ENCODE peak calls at places on chromosome 6, in five cellular contexts. W is HepG2, K is A549, M is K562, E is H1. T is an unnamed sample.

GRCh38 chr6:38110407-38111025 is 291.0 kb downstream of the ZFAND3 start:
- DNase-seq in W (no peak), K (no peak), M (no peak), E (no peak), T (no peak)

GRCh38 chr6:125631165-125631564 is 118.3 kb upstream of the HEY2 start:
- DNase-seq in E (no peak), M (no peak), K (no peak), W (no peak), T (no peak)

GRCh38 chr6:165744515-165745228 is 81.6 kb upstream of the PDE10A start:
- DNase-seq in W (no peak), K (no peak), E (no peak), M (no peak), T (peak)

GRCh38 chr6:31094389-31094881 is 17.9 kb downstream of the C6orf15 start:
- DNase-seq in K (no peak), E (no peak), W (no peak), M (no peak), T (no peak)

GRCh38 chr6:124490123-124490522 is 472.1 kb upstream of the RNF217 start:
- DNase-seq in W (no peak), K (no peak), M (no peak), E (no peak), T (no peak)

GRCh38 chr6:408599-409102 is 17.1 kb downstream of the IRF4 start:
- DNase-seq in E (no peak), W (peak), M (peak), K (peak), T (peak)

GRCh38 chr6:43076928-43077809 is 1.1 kb downstream of the PTK7 start:
- DNase-seq in W (peak), K (no peak), E (no peak), M (no peak), T (peak)

GRCh38 chr6:3561745-3562144 is 104.9 kb upstream of the SLC22A23 start:
- DNase-seq in E (no peak), W (peak), M (no peak), K (peak), T (peak)

GRCh38 chr6:167750956-167751358 is 75.8 kb upstream of the AFDN start:
- DNase-seq in E (no peak), M (no peak), K (no peak), W (peak), T (no peak)

GRCh38 chr6:149985506-149985937 is 21.8 kb downstream of the ULBP1 start:
- DNase-seq in W (no peak), E (no peak), M (no peak), K (no peak), T (no peak)

GRCh38 chr6:45075246-45075645 is 252.9 kb upstream of the RUNX2 start:
- DNase-seq in M (no peak), K (peak), W (no peak), E (no peak), T (peak)

GRCh38 chr6:17281100-17281496 is at the start of gene RBM24:
- DNase-seq in M (no peak), K (peak), E (no peak), W (peak), T (peak)

GRCh38 chr6:8181162-8181909 is 79.0 kb upstream of the EEF1E1 start:
- DNase-seq in K (no peak), W (no peak), M (no peak), E (no peak), T (no peak)

GRCh38 chr6:37173573-37174195 is 3.7 kb downstream of the PIM1 start:
- DNase-seq in E (no peak), M (peak), W (no peak), K (no peak), T (no peak)

GRCh38 chr6:143515766-143516355 is 4.3 kb upstream of the FUCA2 start:
- DNase-seq in W (no peak), M (no peak), E (no peak), K (no peak), T (no peak)

GRCh38 chr6:5866547-5867051 is 140.1 kb downstream of the NRN1 start:
- DNase-seq in E (no peak), K (peak), M (no peak), W (peak), T (peak)

GRCh38 chr6:119172813-119173212 is 94.3 kb upstream of the FAM184A start:
- DNase-seq in K (no peak), E (no peak), W (peak), M (no peak), T (peak)

GRCh38 chr6:163626073-163626867 is 211.8 kb downstream of the QKI start:
- DNase-seq in K (no peak), W (no peak), M (no peak), E (no peak), T (no peak)

GRCh38 chr6:164477790-164478189 is 831.6 kb downstream of the C6orf118 start:
- DNase-seq in W (no peak), M (no peak), E (no peak), K (no peak), T (no peak)

GRCh38 chr6:13355969-13356368 is 27.6 kb upstream of the TBC1D7 start:
- DNase-seq in M (no peak), W (no peak), K (no peak), E (no peak), T (peak)

GRCh38 chr6:27133281-27134227 is 113.9 kb upstream of the PRSS16 start:
- DNase-seq in E (no peak), K (peak), W (peak), M (no peak), T (peak)

GRCh38 chr6:36649721-36650484 is 28.6 kb upstream of the CDKN1A start:
- DNase-seq in W (no peak), M (no peak), E (no peak), K (no peak), T (no peak)

GRCh38 chr6:119653329-119653728 is 303.8 kb upstream of the MAN1A1 start:
- DNase-seq in M (no peak), W (no peak), K (no peak), E (no peak), T (no peak)

GRCh38 chr6:38264605-38265004 is 375.1 kb downstream of the BTBD9 start:
- DNase-seq in E (no peak), M (no peak), K (peak), W (peak), T (peak)

GRCh38 chr6:112384511-112384910 is 37.4 kb downstream of the RFPL4B start:
- DNase-seq in E (no peak), M (no peak), K (no peak), W (no peak), T (peak)

GRCh38 chr6:161396539-161396938 is 122.7 kb upstream of the AGPAT4 start:
- DNase-seq in W (no peak), K (no peak), M (no peak), E (no peak), T (no peak)
- TF ChIP-seq RFX5 in W (no peak), K (no peak), M (no peak), E (no peak), T (no peak)

GRCh38 chr6:39363280-39363679 is 40.8 kb upstream of the KCNK16 start:
- DNase-seq in M (no peak), K (no peak), W (no peak), E (no peak), T (no peak)

GRCh38 chr6:39366875-39367618 is 44.5 kb upstream of the KCNK16 start:
- DNase-seq in K (no peak), W (no peak), M (no peak), E (no peak), T (no peak)

GRCh38 chr6:39367661-39368060 is 45.2 kb upstream of the KCNK16 start:
- DNase-seq in K (no peak), M (no peak), E (no peak), W (no peak), T (no peak)

GRCh38 chr6:39362487-39362865 is 40.0 kb upstream of the KCNK16 start:
- DNase-seq in M (peak), W (no peak), K (no peak), E (no peak), T (no peak)

GRCh38 chr6:39365281-39366074 is 43.0 kb upstream of the KCNK16 start:
- DNase-seq in W (no peak), M (no peak), E (no peak), K (no peak), T (peak)
- TF ChIP-seq RAD21 in W (no peak), M (no peak), E (no peak), K (no peak), T (no peak)

DNA sequence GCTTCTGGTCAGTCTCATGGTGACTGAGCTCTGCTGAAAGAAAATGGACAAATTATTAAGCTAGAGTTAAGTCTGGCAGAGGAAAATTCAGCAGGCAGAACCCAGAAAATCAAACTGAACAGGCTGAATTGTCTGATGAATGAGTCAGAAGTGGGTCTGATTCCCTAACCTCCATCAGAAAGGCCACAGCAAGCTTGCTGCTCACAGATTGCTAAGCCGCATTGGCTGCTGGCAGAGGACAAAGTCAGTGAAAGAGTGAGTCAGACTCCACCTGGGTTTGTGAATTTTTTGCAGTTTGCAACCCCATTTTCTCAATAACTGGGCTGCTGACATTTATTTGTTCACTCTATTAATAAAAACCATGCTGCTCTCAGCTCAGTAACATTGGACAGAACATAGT is 191.3 kb downstream of the EPM2A start:
- DNase-seq in M (no peak), W (no peak), E (no peak), K (peak), T (peak)
- TF ChIP-seq CEBPB in M (no peak), W (no peak), E (no peak), K (no peak), T (no peak)

GRCh38 chr6:75755704-75756103 is 6.7 kb downstream of the MYO6 start:
- DNase-seq in E (no peak), M (no peak), W (no peak), K (no peak), T (no peak)
- TF ChIP-seq RFX5 in E (no peak), M (no peak), W (no peak), K (no peak), T (no peak)